ENCODE peak calls at places on chromosome 17, in nine cellular contexts. One of them, this sample, is unnamed.

GRCh38 chr17:82583720-82584234 is 64.2 kb downstream of the FOXK2 start:
- DNase-seq in activated CD4-positive, alpha-beta T cell treated with anti-CD3 and anti-CD28 coated beads for 48 hours: no peak
- DNase-seq in small intestine: no peak
- DNase-seq in ACHN: no peak
- DNase-seq in activated T-helper 1 cell treated with Interleukin-2 at 50 U/mL for 16 hours: peak; percentile 18
- DNase-seq in left colon: no peak
- DNase-seq in stimulated activated CD4-positive, alpha-beta T cell treated with anti-CD3 and anti-CD28 coated beads, Interleukin-1b, Interleukin-23, amount 100 ng/mL, for 24 hours: no peak
- DNase-seq in EL: no peak
- DNase-seq in pancreas: no peak
- DNase-seq in this sample: no peak

GRCh38 chr17:40065041-40065770 is 2.4 kb downstream of the THRA start:
- DNase-seq in stimulated activated CD4-positive, alpha-beta T cell treated with anti-CD3 and anti-CD28 coated beads, Interleukin-1b, Interleukin-23, amount 100 ng/mL, for 24 hours: no peak
- DNase-seq in ACHN: peak; percentile 33
- DNase-seq in small intestine: peak; percentile 36
- DNase-seq in activated CD4-positive, alpha-beta T cell treated with anti-CD3 and anti-CD28 coated beads for 48 hours: no peak
- DNase-seq in activated T-helper 1 cell treated with Interleukin-2 at 50 U/mL for 16 hours: no peak
- DNase-seq in left colon: no peak
- DNase-seq in EL: peak; percentile 70
- DNase-seq in pancreas: peak; percentile 17
- DNase-seq in this sample: peak; percentile 53

GRCh38 chr17:17497065-17497844 is 1.1 kb upstream of the RASD1 start:
- DNase-seq in activated CD4-positive, alpha-beta T cell treated with anti-CD3 and anti-CD28 coated beads for 48 hours: no peak
- DNase-seq in EL: peak; percentile 42
- DNase-seq in activated T-helper 1 cell treated with Interleukin-2 at 50 U/mL for 16 hours: no peak
- DNase-seq in small intestine: no peak
- DNase-seq in stimulated activated CD4-positive, alpha-beta T cell treated with anti-CD3 and anti-CD28 coated beads, Interleukin-1b, Interleukin-23, amount 100 ng/mL, for 24 hours: no peak
- DNase-seq in ACHN: no peak
- DNase-seq in pancreas: no peak
- DNase-seq in left colon: no peak
- DNase-seq in this sample: peak; percentile 20

GRCh38 chr17:29219378-29220047 is 27.1 kb upstream of the CRYBA1 start:
- DNase-seq in EL: peak; percentile 85
- DNase-seq in stimulated activated CD4-positive, alpha-beta T cell treated with anti-CD3 and anti-CD28 coated beads, Interleukin-1b, Interleukin-23, amount 100 ng/mL, for 24 hours: peak; percentile 56
- DNase-seq in activated CD4-positive, alpha-beta T cell treated with anti-CD3 and anti-CD28 coated beads for 48 hours: peak; percentile 83
- DNase-seq in ACHN: peak; percentile 85
- DNase-seq in small intestine: peak; percentile 61
- DNase-seq in pancreas: no peak
- DNase-seq in activated T-helper 1 cell treated with Interleukin-2 at 50 U/mL for 16 hours: peak; percentile 48
- DNase-seq in left colon: peak; percentile 80
- DNase-seq in this sample: peak; percentile 70

GRCh38 chr17:80820331-80820730 is 171.3 kb upstream of the CHMP6 start:
- DNase-seq in activated CD4-positive, alpha-beta T cell treated with anti-CD3 and anti-CD28 coated beads for 48 hours: no peak
- DNase-seq in stimulated activated CD4-positive, alpha-beta T cell treated with anti-CD3 and anti-CD28 coated beads, Interleukin-1b, Interleukin-23, amount 100 ng/mL, for 24 hours: no peak
- DNase-seq in pancreas: peak; percentile 24
- DNase-seq in EL: no peak
- DNase-seq in ACHN: no peak
- DNase-seq in activated T-helper 1 cell treated with Interleukin-2 at 50 U/mL for 16 hours: no peak
- DNase-seq in small intestine: no peak
- DNase-seq in left colon: no peak
- DNase-seq in this sample: no peak

GRCh38 chr17:63701477-63702222 is 1.7 kb upstream of the LIMD2 start:
- DNase-seq in activated T-helper 1 cell treated with Interleukin-2 at 50 U/mL for 16 hours: peak; percentile 68
- DNase-seq in activated CD4-positive, alpha-beta T cell treated with anti-CD3 and anti-CD28 coated beads for 48 hours: peak; percentile 86
- DNase-seq in ACHN: no peak
- DNase-seq in left colon: peak; percentile 52
- DNase-seq in EL: no peak
- DNase-seq in stimulated activated CD4-positive, alpha-beta T cell treated with anti-CD3 and anti-CD28 coated beads, Interleukin-1b, Interleukin-23, amount 100 ng/mL, for 24 hours: peak; percentile 69
- DNase-seq in pancreas: no peak
- DNase-seq in small intestine: peak; percentile 51
- DNase-seq in this sample: no peak

GRCh38 chr17:37110012-37110701 is 161.4 kb downstream of the AATF start:
- DNase-seq in activated CD4-positive, alpha-beta T cell treated with anti-CD3 and anti-CD28 coated beads for 48 hours: no peak
- DNase-seq in EL: no peak
- DNase-seq in stimulated activated CD4-positive, alpha-beta T cell treated with anti-CD3 and anti-CD28 coated beads, Interleukin-1b, Interleukin-23, amount 100 ng/mL, for 24 hours: no peak
- DNase-seq in small intestine: no peak
- DNase-seq in activated T-helper 1 cell treated with Interleukin-2 at 50 U/mL for 16 hours: no peak
- DNase-seq in pancreas: no peak
- DNase-seq in left colon: no peak
- DNase-seq in ACHN: no peak
- DNase-seq in this sample: no peak

GRCh38 chr17:17780941-17781590 is 55.7 kb downstream of the SREBF1 start:
- DNase-seq in EL: peak; percentile 68
- DNase-seq in activated T-helper 1 cell treated with Interleukin-2 at 50 U/mL for 16 hours: no peak
- DNase-seq in ACHN: peak; percentile 41
- DNase-seq in pancreas: peak; percentile 55
- DNase-seq in stimulated activated CD4-positive, alpha-beta T cell treated with anti-CD3 and anti-CD28 coated beads, Interleukin-1b, Interleukin-23, amount 100 ng/mL, for 24 hours: no peak
- DNase-seq in left colon: no peak
- DNase-seq in activated CD4-positive, alpha-beta T cell treated with anti-CD3 and anti-CD28 coated beads for 48 hours: no peak
- DNase-seq in small intestine: no peak
- DNase-seq in this sample: peak; percentile 87